ENCODE peak calls at places on chromosomes 3 and 15, in ten cellular contexts. T is pancreas, S is kidney epithelial cell, P is tibial artery, G is WTC11, O is WERI-Rb-1, Y is glutamatergic neuron, F is GM13976, K is AG09319, U is lung. R is an unnamed sample.
A peak's percentile ranks its signal among the peaks of the same experiment; 100 is the strongest.

GRCh38 chr3:106345353-106346027 is 476.7 kb upstream of the CBLB start:
- DNase-seq in P (no peak), Y (no peak), G (no peak), S (peak; percentile 99), K (peak; percentile 99), F (no peak), O (no peak), T (no peak), U (peak; percentile 32), R (no peak)

GRCh38 chr3:64340636-64341240 is 115.5 kb upstream of the PRICKLE2 start:
- DNase-seq in P (no peak), F (no peak), G (no peak), K (no peak), S (peak; percentile 75), O (no peak), Y (no peak), U (no peak), T (no peak), R (no peak)

GRCh38 chr3:158727499-158728377 is 4.5 kb downstream of the RARRES1 start:
- DNase-seq in P (peak; percentile 63), O (peak; percentile 39), F (peak; percentile 79), K (no peak), G (peak; percentile 25), T (peak; percentile 35), Y (no peak), S (no peak), U (peak; percentile 65), R (no peak)

GRCh38 chr3:15055019-15055557 is 10.0 kb downstream of the MRPS25 start:
- DNase-seq in F (peak; percentile 67), Y (no peak), U (no peak), P (no peak), T (no peak), O (no peak), K (no peak), G (no peak), S (no peak), R (no peak)

GRCh38 chr3:179842061-179842460 is 189.2 kb downstream of the USP13 start:
- DNase-seq in P (no peak), Y (no peak), K (no peak), F (no peak), O (no peak), U (no peak), T (no peak), S (no peak), G (no peak), R (no peak)

GRCh38 chr3:134373278-134373941 is 837 bp downstream of the AMOTL2 start:
- DNase-seq in U (peak; percentile 87), O (peak; percentile 76), T (peak; percentile 78), G (peak; percentile 92), S (peak; percentile 67), Y (peak; percentile 80), K (peak; percentile 74), P (peak; percentile 87), F (no peak), R (peak; percentile 83)

GRCh38 chr3:42552830-42553229 is 28.9 kb downstream of the SEC22C start:
- DNase-seq in S (no peak), P (no peak), K (no peak), G (no peak), T (no peak), U (no peak), O (no peak), F (no peak), Y (no peak), R (no peak)

GRCh38 chr3:117150628-117151027 is 441.0 kb downstream of the TUSC7 start:
- DNase-seq in P (no peak), F (no peak), G (no peak), S (no peak), O (no peak), U (no peak), Y (no peak), T (no peak), K (no peak), R (no peak)

GRCh38 chr15:90160781-90161727 is 40.1 kb upstream of the SEMA4B start:
- DNase-seq in K (no peak), F (no peak), U (peak; percentile 60), T (peak; percentile 94), G (peak; percentile 56), S (no peak), P (no peak), Y (no peak), O (no peak), R (no peak)

GRCh38 chr3:142866841-142867631 is 21.8 kb downstream of the PCOLCE2 start:
- DNase-seq in O (peak; percentile 10), P (no peak), F (no peak), U (no peak), T (peak; percentile 14), G (peak; percentile 86), Y (peak; percentile 66), K (no peak), S (no peak), R (no peak)

GRCh38 chr15:80494311-80494710 is 90.1 kb downstream of the ARNT2 start:
- DNase-seq in T (no peak), U (no peak), Y (no peak), O (no peak), S (peak; percentile 73), G (no peak), F (no peak), K (no peak), P (no peak), R (no peak)

GRCh38 chr15:35810007-35810406 is 264.0 kb upstream of the DPH6 start:
- DNase-seq in U (no peak), F (no peak), S (no peak), T (no peak), P (no peak), K (no peak), G (no peak), O (no peak), Y (no peak), R (no peak)

GRCh38 chr15:28890711-28891495 is 5.1 kb downstream of the APBA2 start:
- DNase-seq in K (no peak), S (no peak), O (no peak), P (no peak), F (no peak), T (no peak), Y (no peak), U (no peak), G (no peak), R (no peak)

GRCh38 chr3:169526246-169526645 is 137.3 kb downstream of the MECOM start:
- DNase-seq in F (no peak), O (no peak), K (no peak), U (no peak), Y (no peak), G (no peak), T (no peak), P (no peak), S (peak; percentile 5), R (no peak)

GRCh38 chr3:10508619-10509260 is 3.4 kb upstream of the ATP2B2 start:
- DNase-seq in F (no peak), S (no peak), U (no peak), T (peak; percentile 16), P (no peak), Y (no peak), K (no peak), G (no peak), O (peak; percentile 41), R (no peak)

GRCh38 chr3:40924559-40925058 is 274.7 kb upstream of the CTNNB1 start:
- DNase-seq in G (no peak), O (no peak), K (no peak), F (no peak), Y (no peak), T (no peak), U (peak; percentile 56), P (no peak), S (no peak), R (no peak)

GRCh38 chr3:40930772-40931171 is 268.5 kb upstream of the CTNNB1 start:
- DNase-seq in O (no peak), G (no peak), K (no peak), F (no peak), T (peak; percentile 19), U (no peak), P (no peak), S (no peak), Y (no peak), R (no peak)

GRCh38 chr3:40925228-40925627 is 274.1 kb upstream of the CTNNB1 start:
- DNase-seq in F (no peak), P (no peak), T (no peak), G (no peak), K (no peak), U (no peak), O (no peak), Y (no peak), S (no peak), R (no peak)

GRCh38 chr3:40930131-40930538 is 269.2 kb upstream of the CTNNB1 start:
- DNase-seq in O (peak; percentile 17), U (peak; percentile 57), Y (no peak), P (no peak), S (no peak), T (peak; percentile 14), G (no peak), F (no peak), K (no peak), R (no peak)
- TF ChIP-seq CTCF in O (peak; percentile 33), U (no peak), Y (no peak), P (no peak), S (no peak), T (no peak), G (no peak), F (no peak), K (no peak), R (no peak)

DNA sequence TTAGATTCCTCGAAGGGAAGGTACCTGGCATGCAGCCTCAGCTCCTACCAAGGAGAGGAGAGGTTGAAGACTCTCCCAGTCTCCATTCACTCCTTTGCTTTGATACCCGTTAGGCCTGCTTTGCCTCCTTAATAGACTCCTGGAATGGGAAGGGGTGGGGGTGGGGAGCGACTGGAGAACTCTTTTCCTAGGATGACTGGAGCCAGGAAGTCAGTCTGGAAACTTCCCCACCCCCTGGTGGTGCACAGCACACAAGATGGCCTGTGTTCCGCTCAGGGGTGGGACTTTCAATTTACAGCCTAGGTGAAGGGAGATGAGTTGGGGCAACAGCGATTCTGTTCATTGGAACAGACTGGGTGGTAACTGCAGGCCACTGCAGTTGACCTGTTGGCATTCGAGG is 21.4 kb upstream of the CELF6 start:
- DNase-seq in F (no peak), S (no peak), P (no peak), U (no peak), Y (peak; percentile 80), T (no peak), O (peak; percentile 85), K (no peak), G (peak; percentile 80), R (no peak)
- TF ChIP-seq CTCF in F (no peak), S (no peak), P (no peak), U (no peak), Y (peak; percentile 70), T (no peak), O (peak; percentile 81), K (no peak), G (peak; percentile 41), R (peak; percentile 48)

DNA sequence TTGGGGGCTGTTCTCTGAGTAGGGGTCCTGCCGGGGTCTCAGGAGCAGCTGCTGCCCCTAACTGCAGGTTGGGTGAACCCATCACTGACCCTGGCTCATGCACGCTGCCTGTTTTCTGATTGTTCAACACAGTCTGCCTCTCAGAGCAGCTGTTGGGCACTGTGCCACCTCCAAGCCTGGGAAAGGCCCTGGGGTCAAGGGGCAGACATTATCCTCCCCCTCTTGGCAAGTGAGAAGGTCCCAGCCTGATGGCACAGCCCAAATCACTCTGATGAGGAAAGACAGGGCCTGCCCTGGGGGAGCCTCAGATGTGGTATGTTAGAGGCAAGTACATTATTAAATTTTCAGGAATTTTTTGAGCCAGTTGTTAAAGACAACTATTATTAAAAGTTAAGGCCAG is 14.1 kb upstream of the GNAT1 start:
- DNase-seq in Y (no peak), U (no peak), P (no peak), O (no peak), S (no peak), K (no peak), F (no peak), G (no peak), T (no peak), R (no peak)
- TF ChIP-seq CTCF in Y (no peak), U (no peak), P (no peak), O (no peak), S (no peak), K (no peak), F (no peak), G (no peak), T (no peak), R (no peak)

GRCh38 chr3:19148768-19149091 is 420 bp downstream of the KCNH8 start:
- DNase-seq in G (no peak), T (no peak), U (no peak), P (no peak), K (no peak), F (no peak), O (no peak), S (no peak), Y (no peak), R (no peak)
- TF ChIP-seq CTCF in G (no peak), T (no peak), U (no peak), P (no peak), K (no peak), F (no peak), O (no peak), S (no peak), Y (no peak), R (no peak)